ENCODE peak calls at places on chromosomes 16 and 17, in eight cellular contexts. K is neuronal stem cell; P is CD4-positive, CD25-positive, alpha-beta regulatory T cell; I is GM23248; E is tibial nerve; M is effector memory CD4-positive, alpha-beta T cell; Q is H1; Z is lower lobe of right lung. B is an unnamed sample.

GRCh38 chr16:56969769-56970168 is 8.0 kb downstream of the CETP start:
- DNase-seq in Z (no peak), P (no peak), I (no peak), K (no peak), M (no peak), E (no peak), Q (no peak), B (no peak)

GRCh38 chr16:19011169-19011731 is 27.5 kb downstream of the TMC7 start:
- DNase-seq in Q (no peak), I (no peak), P (no peak), Z (no peak), K (no peak), M (no peak), E (no peak), B (no peak)

GRCh38 chr16:58620396-58620795 is 9.2 kb downstream of the CNOT1 start:
- DNase-seq in P (no peak), I (no peak), K (no peak), Q (no peak), Z (no peak), E (no peak), M (no peak), B (no peak)

GRCh38 chr17:57532556-57532955 is 212.5 kb downstream of the CCDC182 start:
- DNase-seq in I (no peak), Q (no peak), Z (no peak), E (no peak), P (no peak), K (no peak), M (no peak), B (no peak)

GRCh38 chr17:7043544-7044268 is at the start of gene SLC16A11:
- DNase-seq in E (no peak), K (no peak), I (peak; percentile 62), Q (no peak), Z (peak; percentile 81), P (no peak), M (no peak), B (no peak)

GRCh38 chr16:3066440-3066748 is 954 bp downstream of the IL32 start:
- DNase-seq in E (no peak), P (no peak), Q (no peak), K (no peak), M (no peak), I (no peak), Z (no peak), B (no peak)

GRCh38 chr16:72561-73537 is at the start of gene RHBDF1:
- DNase-seq in P (no peak), M (no peak), E (no peak), I (peak; percentile 80), Q (no peak), Z (peak; percentile 72), K (peak; percentile 66), B (no peak)

GRCh38 chr16:58127033-58127556 is 2.1 kb downstream of the CFAP20 start:
- DNase-seq in K (no peak), P (peak; percentile 32), E (peak; percentile 41), M (no peak), Z (no peak), I (peak; percentile 85), Q (no peak), B (no peak)

GRCh38 chr16:22787456-22788189 is 26.3 kb upstream of the HS3ST2 start:
- DNase-seq in M (no peak), I (peak; percentile 91), Z (no peak), P (no peak), Q (no peak), K (no peak), E (no peak), B (peak; percentile 2)

GRCh38 chr17:48994548-48995331 is 2.4 kb upstream of the IGF2BP1 start:
- DNase-seq in Z (no peak), P (no peak), M (no peak), Q (no peak), I (no peak), K (no peak), E (no peak), B (no peak)

GRCh38 chr16:51326131-51326856 is 175.2 kb upstream of the SALL1 start:
- DNase-seq in P (no peak), I (peak; percentile 91), Z (no peak), M (no peak), Q (no peak), K (no peak), E (no peak), B (peak; percentile 41)

GRCh38 chr17:50208611-50209061 is 7.2 kb upstream of the COL1A1 start:
- DNase-seq in Q (no peak), Z (no peak), P (no peak), M (no peak), K (no peak), E (no peak), I (peak; percentile 16), B (no peak)

DNA sequence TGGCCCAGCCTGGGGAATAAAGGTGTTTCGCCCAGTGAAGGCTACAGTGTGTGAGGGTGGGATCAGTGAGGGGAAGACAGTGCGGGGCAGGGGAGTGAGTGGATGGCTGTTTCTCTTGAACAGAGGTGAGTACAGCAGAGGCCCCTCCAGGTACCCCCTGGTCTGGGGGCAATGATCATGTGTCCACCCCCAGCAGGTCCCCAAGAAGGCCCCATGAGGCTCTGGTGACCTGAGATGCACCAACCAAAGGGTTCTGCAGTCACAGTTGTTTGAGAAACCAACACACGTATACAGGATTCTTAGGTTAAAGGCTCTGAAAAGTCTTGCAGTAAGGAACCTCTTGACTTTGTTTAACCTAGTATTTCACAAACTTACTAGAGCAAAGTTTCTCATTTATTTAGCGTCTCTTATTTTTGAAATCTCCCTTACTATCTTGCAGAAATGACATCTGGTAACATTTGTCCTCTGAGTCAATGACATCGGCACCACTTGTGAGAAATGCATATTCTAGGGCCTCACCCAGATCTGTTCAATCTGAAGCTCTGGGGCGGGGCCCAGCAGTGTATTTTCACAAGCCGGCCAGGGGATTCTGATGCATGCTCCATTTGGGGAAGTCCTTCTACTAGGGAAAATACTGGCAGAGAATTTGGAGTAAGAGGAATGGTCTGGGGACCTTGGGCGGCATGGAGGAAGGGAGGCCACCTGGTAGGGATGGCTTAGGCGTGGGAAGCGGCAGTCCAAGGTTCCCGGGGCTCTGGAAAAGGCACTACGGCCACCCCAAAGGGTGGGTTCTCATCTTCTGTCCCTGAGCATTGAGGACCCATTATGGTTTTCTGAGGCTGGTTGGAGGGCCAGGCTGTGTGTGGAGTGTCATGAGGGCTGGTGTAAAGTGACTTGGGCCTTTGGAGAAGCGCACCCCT is 217.3 kb downstream of the NTN1 start:
- DNase-seq in Q (no peak), M (no peak), I (no peak), Z (no peak), P (no peak), K (no peak), E (no peak), B (no peak)
- H3K4me3 ChIP-seq in Q (no peak overlapping the region), M (peak overlapping the region; percentile 51), I (no peak overlapping the region), Z (peak overlapping the region; percentile 67), P (no peak overlapping the region), K (no peak overlapping the region), E (no peak overlapping the region), B (no peak overlapping the region)

GRCh38 chr16:4990415-4990814 is 32.3 kb downstream of the SEC14L5 start:
- DNase-seq in P (no peak), K (no peak), Q (no peak), I (no peak), M (no peak), Z (peak; percentile 10), E (no peak), B (no peak)

GRCh38 chr16:4989391-4990006 is 31.4 kb downstream of the SEC14L5 start:
- DNase-seq in P (no peak), M (no peak), E (no peak), K (no peak), Q (no peak), I (no peak), Z (peak; percentile 1), B (no peak)

GRCh38 chr16:4988647-4989046 is 30.5 kb downstream of the SEC14L5 start:
- DNase-seq in M (no peak), P (no peak), E (no peak), K (no peak), Q (no peak), I (no peak), Z (peak; percentile 3), B (no peak)

GRCh38 chr16:4994719-4995434 is 36.7 kb downstream of the SEC14L5 start:
- DNase-seq in I (peak; percentile 15), E (no peak), M (no peak), Q (no peak), K (no peak), P (no peak), Z (no peak), B (no peak)

GRCh38 chr16:4991754-4992153 is 33.6 kb downstream of the SEC14L5 start:
- DNase-seq in K (no peak), E (no peak), Z (peak; percentile 32), I (no peak), P (no peak), Q (no peak), M (no peak), B (no peak)
- H3K27me3 ChIP-seq in K (peaks cover 33% of the 10 kb centered on the region), E (peaks cover 35% of the 10 kb centered on the region), Z (peaks cover 55% of the 10 kb centered on the region), I (peaks cover 9% of the 10 kb centered on the region), P (peaks cover 8% of the 10 kb centered on the region), Q (peaks cover 22% of the 10 kb centered on the region), M (peaks cover 9% of the 10 kb centered on the region), B (peaks cover 17% of the 10 kb centered on the region)

GRCh38 chr16:89984215-89984614 is 35.0 kb downstream of the DBNDD1 start:
- DNase-seq in Z (no peak), E (no peak), Q (no peak), I (no peak), K (no peak), P (no peak), M (no peak), B (no peak)

GRCh38 chr16:89982318-89982717 is 33.8 kb downstream of the DEF8 start:
- DNase-seq in P (no peak), E (no peak), I (no peak), Q (no peak), Z (no peak), K (no peak), M (no peak), B (no peak)

GRCh38 chr16:89985219-89985618 is 34.0 kb downstream of the DBNDD1 start:
- DNase-seq in K (no peak), Z (no peak), M (no peak), Q (no peak), E (no peak), I (no peak), P (no peak), B (no peak)

GRCh38 chr16:89983550-89983949 is 35.0 kb downstream of the DEF8 start:
- DNase-seq in P (no peak), E (no peak), K (no peak), Q (no peak), M (no peak), I (no peak), Z (no peak), B (no peak)

GRCh38 chr16:89981414-89981813 is 32.9 kb downstream of the DEF8 start:
- DNase-seq in I (no peak), E (no peak), K (no peak), M (no peak), Z (no peak), Q (no peak), P (no peak), B (no peak)
- H3K4me3 ChIP-seq in I (no peak overlapping the region), E (no peak overlapping the region), K (no peak overlapping the region), M (no peak overlapping the region), Z (no peak overlapping the region), Q (no peak overlapping the region), P (no peak overlapping the region), B (no peak overlapping the region)

DNA sequence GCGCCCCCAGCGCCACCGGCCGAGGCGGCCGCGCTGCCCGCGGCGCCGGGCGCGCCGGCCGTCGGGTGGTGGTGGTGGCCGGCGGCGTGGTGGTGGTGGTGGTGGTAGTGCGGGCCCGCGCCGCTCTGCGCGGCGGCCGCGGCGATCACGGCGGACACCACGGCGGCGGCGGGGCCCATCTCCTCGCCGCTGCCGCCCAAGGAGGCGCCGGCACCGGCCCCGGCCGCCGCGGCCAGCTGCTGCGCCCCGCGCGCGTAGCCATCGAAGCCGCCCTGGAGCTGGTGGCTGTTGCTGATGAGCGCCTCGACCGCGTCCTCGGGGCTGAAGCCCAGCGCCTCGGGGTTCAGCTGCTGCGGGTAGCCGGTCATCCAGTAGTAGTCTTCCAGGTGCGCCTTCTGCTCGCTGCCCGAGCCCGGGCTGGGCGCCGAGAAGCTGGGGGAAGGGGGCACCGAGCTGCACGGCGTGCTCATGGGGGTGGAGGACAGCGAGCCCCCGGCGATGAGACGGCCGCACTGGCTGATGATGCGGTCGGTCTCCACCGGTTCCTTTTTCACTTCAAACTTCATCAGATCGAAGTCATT is 1.2 kb downstream of the MAF start:
- DNase-seq in P (no peak), E (no peak), I (peak; percentile 20), K (no peak), Z (no peak), Q (no peak), M (no peak), B (no peak)
- H3K27me3 ChIP-seq in P (no peaks in the 10 kb centered on the region), E (no peaks in the 10 kb centered on the region), I (peaks cover 75% of the 10 kb centered on the region), K (no peaks in the 10 kb centered on the region), Z (no peaks in the 10 kb centered on the region), Q (peaks cover 7% of the 10 kb centered on the region), M (no peaks in the 10 kb centered on the region), B (peaks cover 6% of the 10 kb centered on the region)